ENCODE peak calls at places on chromosomes 13 and 19, in nine cellular contexts. One of them, this sample, is unnamed.

GRCh38 chr19:8489591-8490394 is 12.6 kb downstream of the PRAM1 start:
- DNase-seq in EH: no peak
- DNase-seq in stimulated activated CD4-positive, alpha-beta T cell treated with anti-CD3 and anti-CD28 coated beads, Interleukin-15, amount 100 ng/mL, for 48 hours: no peak
- DNase-seq in NCI-H1105 treated with DMSO at 0.1 percent for 48 hours: peak
- DNase-seq in T-helper 22 cell: no peak
- DNase-seq in HCEC 1CT: no peak
- DNase-seq in posterior cingulate gyrus: peak
- DNase-seq in NCI-H2171 treated with DMSO at 0.1 percent for 48 hours: no peak
- DNase-seq in skeletal muscle cell: no peak
- DNase-seq in this sample: no peak

GRCh38 chr13:94390881-94391280 is 88.6 kb downstream of the DCT start:
- DNase-seq in stimulated activated CD4-positive, alpha-beta T cell treated with anti-CD3 and anti-CD28 coated beads, Interleukin-15, amount 100 ng/mL, for 48 hours: no peak
- DNase-seq in NCI-H1105 treated with DMSO at 0.1 percent for 48 hours: no peak
- DNase-seq in EH: peak
- DNase-seq in skeletal muscle cell: no peak
- DNase-seq in HCEC 1CT: no peak
- DNase-seq in posterior cingulate gyrus: no peak
- DNase-seq in NCI-H2171 treated with DMSO at 0.1 percent for 48 hours: no peak
- DNase-seq in T-helper 22 cell: no peak
- DNase-seq in this sample: no peak

GRCh38 chr19:2282062-2282861 is at the start of gene PEAK3:
- DNase-seq in HCEC 1CT: no peak
- DNase-seq in skeletal muscle cell: no peak
- DNase-seq in T-helper 22 cell: no peak
- DNase-seq in EH: peak
- DNase-seq in NCI-H2171 treated with DMSO at 0.1 percent for 48 hours: no peak
- DNase-seq in stimulated activated CD4-positive, alpha-beta T cell treated with anti-CD3 and anti-CD28 coated beads, Interleukin-15, amount 100 ng/mL, for 48 hours: no peak
- DNase-seq in NCI-H1105 treated with DMSO at 0.1 percent for 48 hours: no peak
- DNase-seq in posterior cingulate gyrus: peak
- DNase-seq in this sample: peak

GRCh38 chr13:101019126-101019525 is 344.5 kb upstream of the TMTC4 start:
- DNase-seq in NCI-H2171 treated with DMSO at 0.1 percent for 48 hours: no peak
- DNase-seq in T-helper 22 cell: no peak
- DNase-seq in posterior cingulate gyrus: no peak
- DNase-seq in HCEC 1CT: peak
- DNase-seq in skeletal muscle cell: no peak
- DNase-seq in EH: no peak
- DNase-seq in stimulated activated CD4-positive, alpha-beta T cell treated with anti-CD3 and anti-CD28 coated beads, Interleukin-15, amount 100 ng/mL, for 48 hours: no peak
- DNase-seq in NCI-H1105 treated with DMSO at 0.1 percent for 48 hours: no peak
- DNase-seq in this sample: no peak

GRCh38 chr13:101514695-101515275 is 62.3 kb downstream of the ITGBL1 start:
- DNase-seq in NCI-H2171 treated with DMSO at 0.1 percent for 48 hours: peak
- DNase-seq in T-helper 22 cell: no peak
- DNase-seq in posterior cingulate gyrus: no peak
- DNase-seq in HCEC 1CT: peak
- DNase-seq in NCI-H1105 treated with DMSO at 0.1 percent for 48 hours: peak
- DNase-seq in EH: peak
- DNase-seq in skeletal muscle cell: no peak
- DNase-seq in stimulated activated CD4-positive, alpha-beta T cell treated with anti-CD3 and anti-CD28 coated beads, Interleukin-15, amount 100 ng/mL, for 48 hours: no peak
- DNase-seq in this sample: peak

GRCh38 chr13:96052655-96053002 is 572 bp downstream of the UGGT2 start:
- DNase-seq in stimulated activated CD4-positive, alpha-beta T cell treated with anti-CD3 and anti-CD28 coated beads, Interleukin-15, amount 100 ng/mL, for 48 hours: no peak
- DNase-seq in NCI-H2171 treated with DMSO at 0.1 percent for 48 hours: peak
- DNase-seq in EH: peak
- DNase-seq in T-helper 22 cell: no peak
- DNase-seq in HCEC 1CT: peak
- DNase-seq in posterior cingulate gyrus: no peak
- DNase-seq in skeletal muscle cell: peak
- DNase-seq in NCI-H1105 treated with DMSO at 0.1 percent for 48 hours: no peak
- DNase-seq in this sample: no peak

GRCh38 chr13:77836423-77836822 is 82.2 kb downstream of the EDNRB start:
- DNase-seq in T-helper 22 cell: no peak
- DNase-seq in NCI-H1105 treated with DMSO at 0.1 percent for 48 hours: no peak
- DNase-seq in stimulated activated CD4-positive, alpha-beta T cell treated with anti-CD3 and anti-CD28 coated beads, Interleukin-15, amount 100 ng/mL, for 48 hours: no peak
- DNase-seq in HCEC 1CT: peak
- DNase-seq in posterior cingulate gyrus: no peak
- DNase-seq in EH: no peak
- DNase-seq in skeletal muscle cell: peak
- DNase-seq in NCI-H2171 treated with DMSO at 0.1 percent for 48 hours: no peak
- DNase-seq in this sample: no peak

GRCh38 chr19:42362891-42363440 is 27.1 kb downstream of the CNFN start:
- DNase-seq in HCEC 1CT: no peak
- DNase-seq in skeletal muscle cell: no peak
- DNase-seq in NCI-H1105 treated with DMSO at 0.1 percent for 48 hours: no peak
- DNase-seq in stimulated activated CD4-positive, alpha-beta T cell treated with anti-CD3 and anti-CD28 coated beads, Interleukin-15, amount 100 ng/mL, for 48 hours: no peak
- DNase-seq in posterior cingulate gyrus: no peak
- DNase-seq in T-helper 22 cell: no peak
- DNase-seq in EH: no peak
- DNase-seq in NCI-H2171 treated with DMSO at 0.1 percent for 48 hours: no peak
- DNase-seq in this sample: no peak

GRCh38 chr13:113122571-113123225 is at the start of gene F10:
- DNase-seq in skeletal muscle cell: peak
- DNase-seq in posterior cingulate gyrus: peak
- DNase-seq in NCI-H2171 treated with DMSO at 0.1 percent for 48 hours: no peak
- DNase-seq in T-helper 22 cell: no peak
- DNase-seq in NCI-H1105 treated with DMSO at 0.1 percent for 48 hours: no peak
- DNase-seq in EH: peak
- DNase-seq in HCEC 1CT: peak
- DNase-seq in stimulated activated CD4-positive, alpha-beta T cell treated with anti-CD3 and anti-CD28 coated beads, Interleukin-15, amount 100 ng/mL, for 48 hours: no peak
- DNase-seq in this sample: peak

GRCh38 chr19:6693056-6693471 is 23.1 kb upstream of the TNFSF14 start:
- DNase-seq in stimulated activated CD4-positive, alpha-beta T cell treated with anti-CD3 and anti-CD28 coated beads, Interleukin-15, amount 100 ng/mL, for 48 hours: no peak
- DNase-seq in T-helper 22 cell: no peak
- DNase-seq in NCI-H1105 treated with DMSO at 0.1 percent for 48 hours: no peak
- DNase-seq in NCI-H2171 treated with DMSO at 0.1 percent for 48 hours: no peak
- DNase-seq in skeletal muscle cell: no peak
- DNase-seq in HCEC 1CT: no peak
- DNase-seq in EH: no peak
- DNase-seq in posterior cingulate gyrus: peak
- DNase-seq in this sample: peak

GRCh38 chr19:53868091-53868891 is 608 bp downstream of the MYADM start:
- DNase-seq in HCEC 1CT: peak
- DNase-seq in NCI-H1105 treated with DMSO at 0.1 percent for 48 hours: no peak
- DNase-seq in NCI-H2171 treated with DMSO at 0.1 percent for 48 hours: no peak
- DNase-seq in stimulated activated CD4-positive, alpha-beta T cell treated with anti-CD3 and anti-CD28 coated beads, Interleukin-15, amount 100 ng/mL, for 48 hours: no peak
- DNase-seq in EH: peak
- DNase-seq in skeletal muscle cell: no peak
- DNase-seq in T-helper 22 cell: no peak
- DNase-seq in posterior cingulate gyrus: peak
- DNase-seq in this sample: peak

GRCh38 chr19:10390652-10391286 is 10.4 kb upstream of the TYK2 start:
- DNase-seq in stimulated activated CD4-positive, alpha-beta T cell treated with anti-CD3 and anti-CD28 coated beads, Interleukin-15, amount 100 ng/mL, for 48 hours: no peak
- DNase-seq in NCI-H1105 treated with DMSO at 0.1 percent for 48 hours: peak
- DNase-seq in posterior cingulate gyrus: peak
- DNase-seq in T-helper 22 cell: peak
- DNase-seq in HCEC 1CT: peak
- DNase-seq in NCI-H2171 treated with DMSO at 0.1 percent for 48 hours: peak
- DNase-seq in EH: peak
- DNase-seq in skeletal muscle cell: no peak
- DNase-seq in this sample: peak

GRCh38 chr13:107788464-107789165 is 426.7 kb downstream of the LIG4 start:
- DNase-seq in HCEC 1CT: no peak
- DNase-seq in NCI-H1105 treated with DMSO at 0.1 percent for 48 hours: no peak
- DNase-seq in posterior cingulate gyrus: no peak
- DNase-seq in T-helper 22 cell: no peak
- DNase-seq in NCI-H2171 treated with DMSO at 0.1 percent for 48 hours: no peak
- DNase-seq in skeletal muscle cell: no peak
- DNase-seq in EH: no peak
- DNase-seq in stimulated activated CD4-positive, alpha-beta T cell treated with anti-CD3 and anti-CD28 coated beads, Interleukin-15, amount 100 ng/mL, for 48 hours: no peak
- DNase-seq in this sample: no peak

GRCh38 chr19:8609210-8610040 is 1.1 kb downstream of the ADAMTS10 start:
- DNase-seq in NCI-H1105 treated with DMSO at 0.1 percent for 48 hours: no peak
- DNase-seq in skeletal muscle cell: no peak
- DNase-seq in EH: peak
- DNase-seq in stimulated activated CD4-positive, alpha-beta T cell treated with anti-CD3 and anti-CD28 coated beads, Interleukin-15, amount 100 ng/mL, for 48 hours: no peak
- DNase-seq in HCEC 1CT: no peak
- DNase-seq in T-helper 22 cell: no peak
- DNase-seq in NCI-H2171 treated with DMSO at 0.1 percent for 48 hours: no peak
- DNase-seq in posterior cingulate gyrus: peak
- DNase-seq in this sample: peak

GRCh38 chr13:113448885-113449692 is 4.2 kb downstream of the ADPRHL1 start:
- DNase-seq in skeletal muscle cell: no peak
- DNase-seq in T-helper 22 cell: peak
- DNase-seq in HCEC 1CT: peak
- DNase-seq in EH: no peak
- DNase-seq in NCI-H2171 treated with DMSO at 0.1 percent for 48 hours: peak
- DNase-seq in posterior cingulate gyrus: peak
- DNase-seq in stimulated activated CD4-positive, alpha-beta T cell treated with anti-CD3 and anti-CD28 coated beads, Interleukin-15, amount 100 ng/mL, for 48 hours: no peak
- DNase-seq in NCI-H1105 treated with DMSO at 0.1 percent for 48 hours: peak
- DNase-seq in this sample: peak

GRCh38 chr13:38530492-38530891 is 156.4 kb upstream of the FREM2 start:
- DNase-seq in HCEC 1CT: peak
- DNase-seq in posterior cingulate gyrus: no peak
- DNase-seq in NCI-H2171 treated with DMSO at 0.1 percent for 48 hours: no peak
- DNase-seq in stimulated activated CD4-positive, alpha-beta T cell treated with anti-CD3 and anti-CD28 coated beads, Interleukin-15, amount 100 ng/mL, for 48 hours: no peak
- DNase-seq in T-helper 22 cell: no peak
- DNase-seq in EH: peak
- DNase-seq in skeletal muscle cell: no peak
- DNase-seq in NCI-H1105 treated with DMSO at 0.1 percent for 48 hours: peak
- DNase-seq in this sample: no peak

GRCh38 chr19:16261584-16262370 is 62.8 kb upstream of the KLF2 start:
- DNase-seq in skeletal muscle cell: no peak
- DNase-seq in posterior cingulate gyrus: peak
- DNase-seq in HCEC 1CT: no peak
- DNase-seq in EH: no peak
- DNase-seq in NCI-H2171 treated with DMSO at 0.1 percent for 48 hours: no peak
- DNase-seq in NCI-H1105 treated with DMSO at 0.1 percent for 48 hours: no peak
- DNase-seq in stimulated activated CD4-positive, alpha-beta T cell treated with anti-CD3 and anti-CD28 coated beads, Interleukin-15, amount 100 ng/mL, for 48 hours: no peak
- DNase-seq in T-helper 22 cell: no peak
- DNase-seq in this sample: no peak

GRCh38 chr19:39347332-39348227 is 5.4 kb downstream of the SAMD4B start:
- DNase-seq in skeletal muscle cell: no peak
- DNase-seq in stimulated activated CD4-positive, alpha-beta T cell treated with anti-CD3 and anti-CD28 coated beads, Interleukin-15, amount 100 ng/mL, for 48 hours: no peak
- DNase-seq in posterior cingulate gyrus: no peak
- DNase-seq in NCI-H1105 treated with DMSO at 0.1 percent for 48 hours: no peak
- DNase-seq in EH: peak
- DNase-seq in NCI-H2171 treated with DMSO at 0.1 percent for 48 hours: no peak
- DNase-seq in HCEC 1CT: no peak
- DNase-seq in T-helper 22 cell: no peak
- DNase-seq in this sample: no peak

GRCh38 chr19:54390942-54391577 is 24.2 kb upstream of the TTYH1 start:
- DNase-seq in skeletal muscle cell: peak
- DNase-seq in EH: peak
- DNase-seq in NCI-H2171 treated with DMSO at 0.1 percent for 48 hours: peak
- DNase-seq in posterior cingulate gyrus: no peak
- DNase-seq in stimulated activated CD4-positive, alpha-beta T cell treated with anti-CD3 and anti-CD28 coated beads, Interleukin-15, amount 100 ng/mL, for 48 hours: no peak
- DNase-seq in NCI-H1105 treated with DMSO at 0.1 percent for 48 hours: peak
- DNase-seq in HCEC 1CT: peak
- DNase-seq in T-helper 22 cell: peak
- DNase-seq in this sample: peak

GRCh38 chr13:77429320-77430142 is 102.6 kb upstream of the MYCBP2 start:
- DNase-seq in NCI-H1105 treated with DMSO at 0.1 percent for 48 hours: no peak
- DNase-seq in posterior cingulate gyrus: no peak
- DNase-seq in T-helper 22 cell: no peak
- DNase-seq in stimulated activated CD4-positive, alpha-beta T cell treated with anti-CD3 and anti-CD28 coated beads, Interleukin-15, amount 100 ng/mL, for 48 hours: peak
- DNase-seq in EH: peak
- DNase-seq in skeletal muscle cell: no peak
- DNase-seq in NCI-H2171 treated with DMSO at 0.1 percent for 48 hours: no peak
- DNase-seq in HCEC 1CT: peak
- DNase-seq in this sample: no peak

GRCh38 chr19:5354403-5354802 is 13.8 kb upstream of the PTPRS start:
- DNase-seq in posterior cingulate gyrus: peak
- DNase-seq in EH: peak
- DNase-seq in skeletal muscle cell: no peak
- DNase-seq in stimulated activated CD4-positive, alpha-beta T cell treated with anti-CD3 and anti-CD28 coated beads, Interleukin-15, amount 100 ng/mL, for 48 hours: no peak
- DNase-seq in NCI-H2171 treated with DMSO at 0.1 percent for 48 hours: no peak
- DNase-seq in HCEC 1CT: no peak
- DNase-seq in T-helper 22 cell: no peak
- DNase-seq in NCI-H1105 treated with DMSO at 0.1 percent for 48 hours: no peak
- DNase-seq in this sample: no peak

GRCh38 chr19:49581007-49581508 is at the start of gene PRRG2:
- DNase-seq in EH: no peak
- DNase-seq in stimulated activated CD4-positive, alpha-beta T cell treated with anti-CD3 and anti-CD28 coated beads, Interleukin-15, amount 100 ng/mL, for 48 hours: no peak
- DNase-seq in NCI-H1105 treated with DMSO at 0.1 percent for 48 hours: no peak
- DNase-seq in NCI-H2171 treated with DMSO at 0.1 percent for 48 hours: no peak
- DNase-seq in posterior cingulate gyrus: no peak
- DNase-seq in skeletal muscle cell: no peak
- DNase-seq in HCEC 1CT: no peak
- DNase-seq in T-helper 22 cell: no peak
- DNase-seq in this sample: no peak

GRCh38 chr19:34220472-34221063 is 33.8 kb upstream of the GARRE1 start:
- DNase-seq in EH: peak
- DNase-seq in NCI-H2171 treated with DMSO at 0.1 percent for 48 hours: peak
- DNase-seq in posterior cingulate gyrus: no peak
- DNase-seq in NCI-H1105 treated with DMSO at 0.1 percent for 48 hours: peak
- DNase-seq in HCEC 1CT: peak
- DNase-seq in stimulated activated CD4-positive, alpha-beta T cell treated with anti-CD3 and anti-CD28 coated beads, Interleukin-15, amount 100 ng/mL, for 48 hours: no peak
- DNase-seq in T-helper 22 cell: peak
- DNase-seq in skeletal muscle cell: no peak
- DNase-seq in this sample: peak

GRCh38 chr19:8131517-8131916 is 17.9 kb downstream of the FBN3 start:
- DNase-seq in EH: no peak
- DNase-seq in NCI-H1105 treated with DMSO at 0.1 percent for 48 hours: no peak
- DNase-seq in posterior cingulate gyrus: no peak
- DNase-seq in HCEC 1CT: no peak
- DNase-seq in skeletal muscle cell: no peak
- DNase-seq in NCI-H2171 treated with DMSO at 0.1 percent for 48 hours: no peak
- DNase-seq in T-helper 22 cell: no peak
- DNase-seq in stimulated activated CD4-positive, alpha-beta T cell treated with anti-CD3 and anti-CD28 coated beads, Interleukin-15, amount 100 ng/mL, for 48 hours: no peak
- DNase-seq in this sample: no peak

GRCh38 chr19:46537136-46538097 is 41.8 kb upstream of the PNMA8B start:
- DNase-seq in stimulated activated CD4-positive, alpha-beta T cell treated with anti-CD3 and anti-CD28 coated beads, Interleukin-15, amount 100 ng/mL, for 48 hours: no peak
- DNase-seq in NCI-H1105 treated with DMSO at 0.1 percent for 48 hours: no peak
- DNase-seq in EH: peak
- DNase-seq in T-helper 22 cell: peak
- DNase-seq in posterior cingulate gyrus: peak
- DNase-seq in skeletal muscle cell: no peak
- DNase-seq in HCEC 1CT: peak
- DNase-seq in NCI-H2171 treated with DMSO at 0.1 percent for 48 hours: no peak
- DNase-seq in this sample: peak

GRCh38 chr19:14758816-14759215 is 19.5 kb downstream of the ADGRE2 start:
- DNase-seq in NCI-H1105 treated with DMSO at 0.1 percent for 48 hours: peak
- DNase-seq in T-helper 22 cell: no peak
- DNase-seq in NCI-H2171 treated with DMSO at 0.1 percent for 48 hours: peak
- DNase-seq in posterior cingulate gyrus: peak
- DNase-seq in stimulated activated CD4-positive, alpha-beta T cell treated with anti-CD3 and anti-CD28 coated beads, Interleukin-15, amount 100 ng/mL, for 48 hours: no peak
- DNase-seq in skeletal muscle cell: no peak
- DNase-seq in HCEC 1CT: no peak
- DNase-seq in EH: no peak
- DNase-seq in this sample: no peak

GRCh38 chr13:36157475-36157874 is 26.3 kb upstream of the DCLK1 start:
- DNase-seq in skeletal muscle cell: peak
- DNase-seq in EH: no peak
- DNase-seq in T-helper 22 cell: no peak
- DNase-seq in stimulated activated CD4-positive, alpha-beta T cell treated with anti-CD3 and anti-CD28 coated beads, Interleukin-15, amount 100 ng/mL, for 48 hours: no peak
- DNase-seq in NCI-H2171 treated with DMSO at 0.1 percent for 48 hours: no peak
- DNase-seq in NCI-H1105 treated with DMSO at 0.1 percent for 48 hours: peak
- DNase-seq in HCEC 1CT: no peak
- DNase-seq in posterior cingulate gyrus: no peak
- DNase-seq in this sample: no peak

GRCh38 chr19:18013621-18014111 is 5.7 kb downstream of the ARRDC2 start:
- DNase-seq in NCI-H1105 treated with DMSO at 0.1 percent for 48 hours: no peak
- DNase-seq in posterior cingulate gyrus: no peak
- DNase-seq in skeletal muscle cell: no peak
- DNase-seq in stimulated activated CD4-positive, alpha-beta T cell treated with anti-CD3 and anti-CD28 coated beads, Interleukin-15, amount 100 ng/mL, for 48 hours: no peak
- DNase-seq in HCEC 1CT: no peak
- DNase-seq in NCI-H2171 treated with DMSO at 0.1 percent for 48 hours: no peak
- DNase-seq in T-helper 22 cell: no peak
- DNase-seq in EH: no peak
- DNase-seq in this sample: no peak

GRCh38 chr13:89432997-89433396 is 1761.8 kb downstream of the SLITRK5 start:
- DNase-seq in NCI-H1105 treated with DMSO at 0.1 percent for 48 hours: no peak
- DNase-seq in posterior cingulate gyrus: no peak
- DNase-seq in EH: no peak
- DNase-seq in stimulated activated CD4-positive, alpha-beta T cell treated with anti-CD3 and anti-CD28 coated beads, Interleukin-15, amount 100 ng/mL, for 48 hours: no peak
- DNase-seq in NCI-H2171 treated with DMSO at 0.1 percent for 48 hours: no peak
- DNase-seq in T-helper 22 cell: no peak
- DNase-seq in HCEC 1CT: no peak
- DNase-seq in skeletal muscle cell: no peak
- DNase-seq in this sample: no peak

GRCh38 chr13:90447735-90448103 is 899.8 kb upstream of the MIR17HG start:
- DNase-seq in HCEC 1CT: peak
- DNase-seq in NCI-H2171 treated with DMSO at 0.1 percent for 48 hours: no peak
- DNase-seq in posterior cingulate gyrus: no peak
- DNase-seq in EH: peak
- DNase-seq in stimulated activated CD4-positive, alpha-beta T cell treated with anti-CD3 and anti-CD28 coated beads, Interleukin-15, amount 100 ng/mL, for 48 hours: no peak
- DNase-seq in skeletal muscle cell: peak
- DNase-seq in NCI-H1105 treated with DMSO at 0.1 percent for 48 hours: no peak
- DNase-seq in T-helper 22 cell: no peak
- DNase-seq in this sample: no peak

GRCh38 chr13:110354209-110354627 is 47.1 kb downstream of the COL4A2 start:
- DNase-seq in HCEC 1CT: no peak
- DNase-seq in T-helper 22 cell: no peak
- DNase-seq in posterior cingulate gyrus: no peak
- DNase-seq in NCI-H1105 treated with DMSO at 0.1 percent for 48 hours: no peak
- DNase-seq in skeletal muscle cell: no peak
- DNase-seq in stimulated activated CD4-positive, alpha-beta T cell treated with anti-CD3 and anti-CD28 coated beads, Interleukin-15, amount 100 ng/mL, for 48 hours: no peak
- DNase-seq in EH: no peak
- DNase-seq in NCI-H2171 treated with DMSO at 0.1 percent for 48 hours: no peak
- DNase-seq in this sample: no peak

This sample was measured in testis.